ENCODE peak calls at places on chromosomes 13 and 19, in ten cellular contexts. F is activated T-cell treated with anti-CD3 and anti-CD28 coated beads for 24 hours; Y is RWPE1; M is stimulated activated CD4-positive, alpha-beta T cell treated with anti-CD3 and anti-CD28 coated beads, Interleukin-1b, Interleukin-23, amount 100 ng/mL, for 24 hours; D is fibroblast of pulmonary artery; Z is psoas muscle; O is CD8-positive, alpha-beta T cell; A is EL; U is H54; W is ELR. N is an unnamed sample.

GRCh38 chr19:7415163-7415856 is 66.6 kb downstream of the ARHGEF18 start:
- DNase-seq in F (no peak), Y (no peak), M (no peak), D (peak; percentile 27), Z (no peak), O (no peak), A (no peak), U (no peak), W (no peak), N (peak; percentile 18)

GRCh38 chr13:101465877-101466276 is 13.4 kb downstream of the ITGBL1 start:
- DNase-seq in F (no peak), Y (no peak), M (no peak), D (no peak), Z (no peak), O (no peak), A (peak; percentile 56), U (no peak), W (peak; percentile 81), N (no peak)

GRCh38 chr19:14786421-14786851 is 8.1 kb upstream of the ADGRE2 start:
- DNase-seq in F (no peak), Y (peak; percentile 36), M (peak; percentile 9), D (peak; percentile 9), Z (peak; percentile 56), O (no peak), A (peak; percentile 19), U (peak; percentile 30), W (peak; percentile 26), N (no peak)

GRCh38 chr13:99322297-99323103 is 15.3 kb upstream of the GPR183 start:
- DNase-seq in F (no peak), Y (peak; percentile 62), M (no peak), D (peak; percentile 60), Z (no peak), O (no peak), A (peak; percentile 84), U (peak; percentile 78), W (peak; percentile 92), N (peak; percentile 83)

GRCh38 chr19:40959338-40959737 is 31.7 kb upstream of the CYP2B6 start:
- DNase-seq in F (no peak), Y (no peak), M (no peak), D (no peak), Z (no peak), O (no peak), A (no peak), U (no peak), W (no peak), N (no peak)

GRCh38 chr19:29662604-29663404 is 2.5 kb upstream of the PLEKHF1 start:
- DNase-seq in F (no peak), Y (peak; percentile 67), M (no peak), D (peak; percentile 93), Z (peak; percentile 80), O (no peak), A (peak; percentile 93), U (peak; percentile 91), W (peak; percentile 92), N (peak; percentile 96)

GRCh38 chr19:38443458-38444001 is 10.0 kb downstream of the RYR1 start:
- DNase-seq in F (no peak), Y (no peak), M (no peak), D (no peak), Z (no peak), O (no peak), A (no peak), U (no peak), W (no peak), N (no peak)

GRCh38 chr19:34308381-34309367 is 54.3 kb downstream of the GARRE1 start:
- DNase-seq in F (no peak), Y (no peak), M (no peak), D (peak; percentile 89), Z (no peak), O (no peak), A (no peak), U (no peak), W (no peak), N (peak; percentile 36)

GRCh38 chr19:39347332-39348227 is 5.4 kb downstream of the SAMD4B start:
- DNase-seq in F (no peak), Y (no peak), M (no peak), D (no peak), Z (no peak), O (no peak), A (peak; percentile 34), U (no peak), W (peak; percentile 45), N (peak; percentile 35)

GRCh38 chr13:22789916-22790315 is 390.9 kb upstream of the SGCG start:
- DNase-seq in F (no peak), Y (no peak), M (no peak), D (no peak), Z (no peak), O (no peak), A (no peak), U (no peak), W (no peak), N (no peak)